ENCODE peak calls at places on chromosome 7, in eight cellular contexts. V, P, Z, I, C, A, L and U are unnamed samples.

GRCh38 chr7:30406664-30407425 is 71.7 kb downstream of the NOD1 start:
- DNase-seq in I (no peak), A (no peak), V (no peak), Z (no peak), P (peak), L (no peak), C (no peak), U (peak)

GRCh38 chr7:151940048-151940845 is 16.0 kb upstream of the GALNTL5 start:
- DNase-seq in P (peak), Z (no peak), I (peak), A (no peak), V (no peak), L (no peak), C (no peak), U (peak)

GRCh38 chr7:131431289-131431688 is 103.6 kb downstream of the MKLN1 start:
- DNase-seq in P (peak), A (no peak), Z (no peak), C (peak), L (no peak), I (peak), V (no peak), U (peak)

GRCh38 chr7:134120405-134120804 is 6.7 kb upstream of the LRGUK start:
- DNase-seq in Z (no peak), A (no peak), P (peak), L (no peak), V (no peak), C (no peak), I (no peak), U (no peak)

GRCh38 chr7:71793251-71793650 is 618.9 kb downstream of the CALN1 start:
- DNase-seq in P (no peak), A (no peak), V (no peak), Z (no peak), I (no peak), C (no peak), L (no peak), U (no peak)

GRCh38 chr7:51350195-51350896 is 33.7 kb upstream of the COBL start:
- DNase-seq in P (peak), I (no peak), L (no peak), A (no peak), V (no peak), Z (peak), C (no peak), U (peak)

GRCh38 chr7:28378574-28379149 is 33.7 kb upstream of the CREB5 start:
- DNase-seq in C (no peak), L (no peak), P (no peak), V (no peak), Z (no peak), I (no peak), A (no peak), U (peak)

GRCh38 chr7:22582860-22583640 is 83.1 kb upstream of the STEAP1B start:
- DNase-seq in Z (no peak), L (no peak), C (no peak), V (no peak), P (peak), I (peak), A (no peak), U (peak)

GRCh38 chr7:12436896-12437535 is 33.4 kb upstream of the VWDE start:
- DNase-seq in V (no peak), P (peak), A (no peak), C (no peak), L (no peak), Z (no peak), I (peak), U (peak)

GRCh38 chr7:74175270-74175803 is 1.2 kb downstream of the EIF4H start:
- DNase-seq in L (no peak), A (no peak), P (no peak), Z (peak), V (no peak), I (no peak), C (no peak), U (no peak)

GRCh38 chr7:88279323-88279722 is 27.4 kb downstream of the STEAP4 start:
- DNase-seq in Z (no peak), L (no peak), C (no peak), V (no peak), A (no peak), I (no peak), P (no peak), U (peak)

GRCh38 chr7:44229546-44230105 is 28.8 kb downstream of the YKT6 start:
- DNase-seq in C (no peak), A (no peak), P (no peak), I (peak), Z (no peak), V (no peak), L (no peak), U (no peak)

GRCh38 chr7:30142710-30143109 is 7.9 kb downstream of the MTURN start:
- DNase-seq in I (peak), Z (peak), C (no peak), L (no peak), V (peak), P (peak), A (no peak), U (peak)

GRCh38 chr7:25839084-25839769 is 312.8 kb upstream of the NFE2L3 start:
- DNase-seq in C (no peak), Z (no peak), P (no peak), V (no peak), A (no peak), I (no peak), L (no peak), U (no peak)

GRCh38 chr7:72258074-72258473 is 154.1 kb downstream of the CALN1 start:
- DNase-seq in L (no peak), A (no peak), C (no peak), V (no peak), I (no peak), P (no peak), Z (no peak), U (no peak)

GRCh38 chr7:56175086-56175760 is 59.0 kb upstream of the NUPR2 start:
- DNase-seq in I (peak), V (peak), C (peak), P (no peak), L (no peak), A (no peak), Z (peak), U (no peak)

GRCh38 chr7:131329176-131329570 is 1.5 kb downstream of the MKLN1 start:
- DNase-seq in V (no peak), C (no peak), A (no peak), L (no peak), Z (no peak), I (no peak), P (peak), U (peak)

GRCh38 chr7:143239822-143240221 is 18.0 kb downstream of the TAS2R40 start:
- DNase-seq in V (no peak), A (no peak), Z (no peak), I (no peak), L (no peak), P (peak), C (no peak), U (no peak)

GRCh38 chr7:2729043-2729892 is 41.3 kb downstream of the AMZ1 start:
- DNase-seq in I (peak), V (peak), Z (no peak), L (no peak), P (peak), C (no peak), A (no peak), U (no peak)

GRCh38 chr7:18408461-18408860 is 87.1 kb upstream of the HDAC9 start:
- DNase-seq in P (peak), L (no peak), V (no peak), A (no peak), I (no peak), Z (no peak), C (no peak), U (peak)

GRCh38 chr7:73701357-73701995 is 18.0 kb downstream of the STX1A start:
- DNase-seq in C (no peak), Z (peak), A (no peak), P (peak), V (no peak), I (peak), L (peak), U (no peak)

GRCh38 chr7:113891828-113892227 is 27.0 kb downstream of the PPP1R3A start:
- DNase-seq in P (peak), Z (no peak), C (no peak), A (no peak), L (no peak), I (no peak), V (no peak), U (peak)

GRCh38 chr7:158816995-158817394 is 12.3 kb downstream of the ESYT2 start:
- DNase-seq in I (no peak), A (no peak), L (no peak), P (no peak), V (no peak), C (no peak), Z (peak), U (peak)

GRCh38 chr7:66281678-66282593 is 76.8 kb downstream of the TPST1 start:
- DNase-seq in I (peak), L (no peak), P (peak), Z (no peak), V (peak), C (no peak), A (no peak), U (no peak)

GRCh38 chr7:66277492-66277891 is 72.4 kb downstream of the TPST1 start:
- DNase-seq in P (no peak), V (no peak), A (no peak), C (no peak), Z (no peak), L (no peak), I (no peak), U (peak)

GRCh38 chr7:66282594-66282935 is 77.4 kb downstream of the TPST1 start:
- DNase-seq in V (no peak), I (no peak), L (no peak), Z (no peak), A (no peak), P (no peak), C (no peak), U (no peak)

GRCh38 chr7:66279912-66280311 is 74.8 kb downstream of the TPST1 start:
- DNase-seq in P (no peak), L (no peak), Z (no peak), A (no peak), C (no peak), V (no peak), I (no peak), U (no peak)

DNA sequence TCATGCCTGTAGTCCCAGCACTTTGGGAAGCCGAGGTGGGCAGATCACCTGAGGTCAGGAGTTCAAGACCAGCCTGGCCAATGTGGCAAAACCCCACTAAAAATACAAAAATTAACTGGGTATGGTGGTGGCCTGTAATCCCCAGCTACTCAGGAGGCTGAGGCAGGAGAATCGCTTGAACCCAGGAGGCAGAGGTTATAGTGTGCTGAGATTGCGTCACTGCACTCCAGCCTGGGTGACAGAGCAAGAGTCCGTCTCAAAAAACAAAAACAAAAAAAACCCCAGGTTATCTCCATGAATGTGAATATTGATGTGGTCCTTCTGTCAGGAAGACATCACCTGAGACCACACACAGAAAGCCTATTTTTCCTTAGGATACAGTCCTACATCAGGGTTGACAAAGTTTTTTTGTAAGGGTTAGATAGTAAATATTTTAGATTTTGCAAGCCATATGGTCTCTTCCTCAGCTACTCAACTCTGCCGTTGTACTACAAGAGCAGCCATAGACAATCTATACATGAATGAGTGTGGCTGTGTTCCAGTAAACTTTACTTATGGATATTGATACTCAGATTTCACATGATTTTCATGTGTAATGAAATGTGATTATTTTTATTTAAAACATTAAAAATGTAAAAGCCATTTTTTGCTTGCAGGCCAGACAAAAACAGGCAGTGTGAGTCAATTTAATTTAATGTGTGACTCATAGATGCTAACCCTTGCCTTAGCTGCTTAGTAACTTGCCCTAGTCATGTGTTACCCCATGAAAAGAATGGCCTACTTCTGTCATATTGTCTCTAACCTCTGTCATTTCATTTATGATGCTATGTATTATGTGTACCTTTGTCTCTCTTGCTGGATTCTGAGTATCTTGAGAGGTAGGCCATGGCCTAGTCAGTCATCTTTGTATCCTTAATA is 78.1 kb downstream of the TPST1 start:
- DNase-seq in L (no peak), P (peak), A (no peak), I (no peak), Z (no peak), C (no peak), V (no peak), U (peak)
- H3K27ac ChIP-seq in L (no peak), P (peak), A (no peak), I (no peak), Z (no peak), C (peak), V (no peak), U (peak)

GRCh38 chr7:66418537-66418936 is 210.1 kb upstream of the KCTD7 start:
- DNase-seq in P (no peak), V (no peak), Z (no peak), A (no peak), L (no peak), C (no peak), I (no peak), U (no peak)

GRCh38 chr7:66415659-66416265 is 210.6 kb downstream of the TPST1 start:
- DNase-seq in A (no peak), C (no peak), Z (no peak), I (no peak), V (no peak), L (no peak), P (no peak), U (no peak)

GRCh38 chr7:66419210-66419609 is 209.5 kb upstream of the KCTD7 start:
- DNase-seq in L (no peak), V (no peak), Z (no peak), A (no peak), I (no peak), C (no peak), P (no peak), U (no peak)

GRCh38 chr7:66409493-66409892 is 204.4 kb downstream of the TPST1 start:
- DNase-seq in P (no peak), C (no peak), A (no peak), I (no peak), V (no peak), Z (no peak), L (no peak), U (peak)

GRCh38 chr7:66413379-66414114 is 208.4 kb downstream of the TPST1 start:
- DNase-seq in I (peak), V (peak), P (peak), C (peak), Z (peak), L (peak), A (peak), U (peak)
- H3K27ac ChIP-seq in I (no peak), V (peak), P (no peak), C (peak), Z (peak), L (no peak), A (no peak), U (no peak)

DNA sequence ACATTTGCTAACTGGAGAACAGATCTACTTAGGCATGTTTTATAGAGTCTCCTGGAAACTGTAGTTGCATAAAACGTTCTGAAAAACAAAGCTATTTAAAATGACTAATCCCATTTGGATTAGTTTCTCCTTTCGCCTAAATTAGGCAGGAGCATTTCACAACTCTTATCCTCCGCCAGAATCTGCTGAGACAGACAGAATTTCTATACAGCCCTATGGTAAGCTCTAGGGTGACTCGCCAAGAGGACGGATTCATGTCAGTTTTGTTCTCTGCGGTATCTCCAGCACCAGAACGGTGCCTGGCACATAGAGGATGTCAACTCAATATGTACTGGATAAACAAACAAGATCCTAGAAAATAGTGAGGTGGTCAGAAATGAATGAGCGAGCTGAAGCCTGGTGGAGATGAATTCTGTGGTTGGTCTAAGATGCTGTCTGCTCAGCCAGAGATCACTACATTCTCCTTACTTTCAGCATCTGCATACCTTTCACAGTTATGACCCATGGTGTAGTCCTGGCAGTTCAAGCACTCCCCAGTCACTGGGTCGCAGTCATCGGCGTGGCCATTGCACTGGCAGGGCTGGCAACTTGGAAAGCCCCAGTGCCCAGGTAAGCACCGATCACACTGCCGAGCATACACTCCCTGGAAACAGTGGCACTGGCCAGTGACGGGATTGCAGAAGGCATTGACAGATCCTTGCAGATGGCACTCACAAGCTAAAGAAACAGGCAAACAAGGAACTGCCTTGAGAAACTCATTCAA is 44.0 kb downstream of the LAMB1 start:
- DNase-seq in Z (no peak), C (no peak), L (no peak), P (peak), A (no peak), I (no peak), V (peak), U (peak)
- H3K27ac ChIP-seq in Z (no peak), C (peak), L (no peak), P (peak), A (no peak), I (no peak), V (no peak), U (no peak)

GRCh38 chr7:100367676-100368613 is 5.3 kb upstream of the PILRA start:
- DNase-seq in I (no peak), C (no peak), V (no peak), Z (no peak), A (no peak), P (no peak), L (no peak), U (no peak)
- H3K27ac ChIP-seq in I (no peak), C (no peak), V (no peak), Z (no peak), A (no peak), P (no peak), L (no peak), U (no peak)

GRCh38 chr7:129906700-129907099 is 46.1 kb downstream of the UBE2H start:
- DNase-seq in A (peak), V (no peak), Z (peak), C (no peak), I (no peak), L (no peak), P (no peak), U (no peak)

GRCh38 chr7:129908181-129908580 is 44.6 kb downstream of the UBE2H start:
- DNase-seq in C (no peak), V (no peak), P (no peak), A (no peak), I (no peak), L (no peak), Z (no peak), U (no peak)

GRCh38 chr7:129909669-129910068 is 43.1 kb downstream of the UBE2H start:
- DNase-seq in L (no peak), C (no peak), V (no peak), A (no peak), P (no peak), I (no peak), Z (no peak), U (no peak)

GRCh38 chr7:129903935-129904334 is 48.8 kb downstream of the UBE2H start:
- DNase-seq in Z (no peak), I (no peak), P (no peak), V (no peak), A (no peak), L (no peak), C (no peak), U (no peak)

GRCh38 chr7:129907122-129907741 is 45.5 kb downstream of the UBE2H start:
- DNase-seq in P (no peak), L (no peak), V (no peak), Z (no peak), C (no peak), A (no peak), I (no peak), U (no peak)
- H3K27ac ChIP-seq in P (no peak), L (no peak), V (no peak), Z (peak), C (no peak), A (no peak), I (peak), U (no peak)